ENCODE peak calls at places on chromosomes 13 and 19, in eight cellular contexts. H is HCT116, U is A549, O is stomach, A is Calu3, I is HFF-Myc, R is astrocyte, L is heart left ventricle. J is an unnamed sample.

GRCh38 chr13:48476215-48476614 is 56.7 kb downstream of the RCBTB2 start:
- DNase-seq in H (no peak), U (no peak), O (no peak), A (no peak), I (no peak), R (no peak), L (no peak), J (no peak)

GRCh38 chr13:96984061-96984508 is 10.2 kb downstream of the OXGR1 start:
- DNase-seq in H (no peak), U (no peak), O (peak), A (peak), I (no peak), R (no peak), L (peak), J (no peak)

GRCh38 chr13:24178847-24179845 is 18.6 kb downstream of the SPATA13 start:
- DNase-seq in H (no peak), U (no peak), O (no peak), A (no peak), I (no peak), R (peak), L (no peak), J (no peak)

GRCh38 chr13:104006625-104007061 is 940.4 kb upstream of the SLC10A2 start:
- DNase-seq in H (no peak), U (no peak), O (no peak), A (no peak), I (no peak), R (peak), L (no peak), J (no peak)

GRCh38 chr19:53504903-53505302 is 33.0 kb upstream of the ZNF331 start:
- DNase-seq in H (no peak), U (no peak), O (no peak), A (no peak), I (no peak), R (no peak), L (no peak), J (no peak)

GRCh38 chr19:1252221-1252817 is 3.9 kb downstream of the MIDN start:
- DNase-seq in H (no peak), U (peak), O (peak), A (peak), I (no peak), R (peak), L (peak), J (peak)

GRCh38 chr13:104014803-104015645 is 948.8 kb upstream of the SLC10A2 start:
- DNase-seq in H (no peak), U (no peak), O (no peak), A (no peak), I (no peak), R (peak), L (no peak), J (no peak)

GRCh38 chr13:27619711-27620376 is 485 bp downstream of the LNX2 start:
- DNase-seq in H (no peak), U (peak), O (no peak), A (peak), I (no peak), R (peak), L (peak), J (peak)

GRCh38 chr19:49614096-49614857 is 23.3 kb downstream of the PRR12 start:
- DNase-seq in H (no peak), U (peak), O (no peak), A (no peak), I (peak), R (peak), L (no peak), J (no peak)

GRCh38 chr13:21557995-21558394 is 46.0 kb downstream of the MICU2 start:
- DNase-seq in H (peak), U (peak), O (no peak), A (peak), I (no peak), R (no peak), L (no peak), J (no peak)
- TF ChIP-seq CTCF in H (peak), U (peak), O (peak), A (no peak), I (peak), R (peak), L (peak), J (peak)

GRCh38 chr13:59477011-59477410 is 686.7 kb downstream of the DIAPH3 start:
- DNase-seq in H (peak), U (peak), O (no peak), A (no peak), I (no peak), R (no peak), L (no peak), J (no peak)
- TF ChIP-seq CTCF in H (peak), U (no peak), O (no peak), A (no peak), I (peak), R (no peak), L (peak), J (no peak)

GRCh38 chr13:99351772-99352171 is 44.6 kb upstream of the GPR183 start:
- DNase-seq in H (no peak), U (no peak), O (no peak), A (no peak), I (no peak), R (no peak), L (no peak), J (no peak)

GRCh38 chr13:99354371-99354951 is 47.3 kb upstream of the GPR183 start:
- DNase-seq in H (no peak), U (no peak), O (no peak), A (no peak), I (no peak), R (no peak), L (no peak), J (peak)

GRCh38 chr13:99353836-99354235 is 46.6 kb upstream of the GPR183 start:
- DNase-seq in H (no peak), U (no peak), O (no peak), A (no peak), I (no peak), R (peak), L (no peak), J (no peak)

GRCh38 chr13:99350191-99350590 is 43.0 kb upstream of the GPR183 start:
- DNase-seq in H (no peak), U (no peak), O (no peak), A (no peak), I (no peak), R (no peak), L (no peak), J (no peak)

DNA sequence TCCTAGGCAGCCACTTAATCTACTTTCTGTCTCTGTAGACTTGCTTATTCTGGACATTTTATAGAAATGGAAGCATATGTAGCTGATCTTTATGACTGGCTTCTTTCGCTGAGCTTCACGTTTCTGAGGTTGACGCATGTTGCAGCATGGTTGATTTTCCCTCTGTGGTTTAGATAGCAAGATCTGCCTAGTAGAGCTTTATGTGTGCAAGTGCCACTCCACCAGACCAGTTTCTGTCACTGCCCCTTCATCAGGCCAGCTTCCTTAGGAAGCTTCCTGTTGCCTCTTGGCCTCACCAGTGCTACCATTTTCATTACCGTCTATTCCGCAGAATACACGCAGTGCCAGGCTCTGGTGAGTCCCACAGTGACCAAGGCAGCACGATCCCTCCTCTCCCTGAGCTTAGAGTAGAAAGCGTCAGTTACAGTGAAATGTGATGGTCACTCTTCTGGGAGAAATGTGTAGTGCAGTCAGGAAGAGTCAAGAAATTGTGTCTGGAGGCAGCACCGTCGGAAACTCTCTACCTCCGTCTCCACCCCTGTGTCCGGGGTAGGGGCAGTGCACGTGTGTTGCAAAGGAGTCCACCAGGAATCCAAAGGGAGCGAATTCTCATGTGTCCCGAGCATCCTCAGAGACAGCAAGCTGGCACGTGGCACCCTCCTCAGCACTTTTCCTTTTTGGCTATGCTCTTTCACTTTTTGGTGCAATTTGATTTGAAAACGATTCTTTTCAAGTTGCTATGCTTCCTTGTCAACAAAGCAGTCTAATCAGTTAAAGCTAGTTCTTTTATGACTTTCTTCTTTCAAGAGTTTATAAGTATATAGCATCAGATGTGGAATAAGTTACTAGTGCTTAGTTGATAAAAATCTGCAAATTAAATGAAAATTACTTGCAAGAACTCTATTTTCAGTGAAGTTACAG is 45.4 kb upstream of the GPR183 start:
- DNase-seq in H (no peak), U (no peak), O (no peak), A (no peak), I (no peak), R (no peak), L (no peak), J (no peak)
- TF ChIP-seq CTCF in H (no peak), U (no peak), O (no peak), A (no peak), I (no peak), R (no peak), L (no peak), J (no peak)

DNA sequence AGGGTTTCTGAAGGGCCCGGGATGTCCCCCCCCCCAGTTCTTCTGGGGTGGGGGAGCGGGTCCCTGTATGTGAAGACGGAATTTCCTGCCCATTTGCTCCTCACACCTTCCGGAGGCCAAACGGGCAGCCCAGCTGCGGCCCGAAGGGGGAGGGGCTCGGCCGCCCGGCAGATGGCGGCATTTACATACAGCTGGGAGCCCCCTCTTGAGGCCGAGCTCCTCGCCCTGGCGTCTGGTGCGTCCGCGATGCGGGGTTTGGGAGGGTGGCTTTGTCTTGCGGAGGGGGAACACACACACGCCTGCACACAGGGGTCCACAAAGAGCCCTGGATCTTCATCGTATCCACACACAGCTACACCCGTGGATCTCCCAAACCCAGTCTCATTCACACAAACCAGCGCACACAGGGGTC is 891 bp upstream of the DLL3 start:
- DNase-seq in H (no peak), U (peak), O (no peak), A (peak), I (no peak), R (peak), L (no peak), J (no peak)
- TF ChIP-seq CTCF in H (no peak), U (peak), O (no peak), A (peak), I (peak), R (peak), L (peak), J (no peak)

GRCh38 chr13:112777637-112778406 is 88.0 kb downstream of the ATP11A start:
- DNase-seq in H (no peak), U (no peak), O (peak), A (no peak), I (no peak), R (no peak), L (no peak), J (no peak)
- TF ChIP-seq CTCF in H (no peak), U (no peak), O (no peak), A (no peak), I (no peak), R (no peak), L (no peak), J (no peak)

DNA sequence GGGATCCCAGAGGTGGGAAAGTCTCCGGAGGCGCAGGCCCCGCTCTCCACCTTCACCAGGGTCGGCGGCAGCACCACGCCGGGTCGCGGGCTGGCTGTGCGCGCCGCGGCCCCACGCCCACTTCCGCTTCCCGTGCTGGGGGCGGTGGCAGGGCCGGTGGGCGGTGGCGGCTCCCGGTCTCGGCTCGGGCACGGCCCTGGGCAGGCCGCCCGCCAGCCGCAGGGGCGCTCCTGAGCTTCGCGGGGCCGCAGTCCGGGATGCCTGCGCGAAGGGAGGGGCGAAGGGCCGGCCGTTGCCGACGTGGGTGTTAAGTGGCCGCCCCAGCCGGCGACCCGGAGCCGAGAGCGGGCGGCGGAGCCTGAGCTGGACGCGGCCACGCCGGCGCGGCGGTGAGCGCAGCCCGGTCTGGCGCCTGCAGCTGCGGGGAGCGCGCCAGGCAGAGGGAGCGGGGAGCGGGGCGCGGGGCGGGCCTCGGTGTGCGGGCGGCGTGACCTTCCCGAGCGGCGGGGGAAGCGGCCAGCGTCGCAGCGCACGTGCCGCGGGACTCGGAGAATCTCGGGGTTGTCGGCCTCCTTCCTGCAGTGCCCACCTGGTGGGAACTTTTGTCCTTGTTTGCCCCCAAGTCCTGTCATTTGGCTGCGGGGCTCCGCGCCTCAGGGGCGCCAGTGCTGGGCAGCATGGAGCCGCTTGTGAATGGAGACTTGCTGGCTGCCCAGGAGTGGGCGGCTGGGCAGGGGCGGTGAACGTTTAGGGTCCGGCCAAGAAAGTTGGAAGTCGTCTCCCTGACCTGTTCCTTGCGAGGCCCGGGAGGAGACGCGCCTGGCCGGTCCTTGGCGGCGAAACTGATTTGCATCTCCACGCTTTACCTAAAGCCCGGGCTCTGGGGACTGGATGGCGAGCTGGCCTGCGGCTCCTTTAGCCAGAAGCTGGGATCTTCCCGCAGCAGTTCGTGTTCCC is at the start of gene SLC25A15:
- DNase-seq in H (peak), U (peak), O (peak), A (peak), I (no peak), R (peak), L (peak), J (no peak)
- TF ChIP-seq CTCF in H (peak), U (peak), O (peak), A (peak), I (no peak), R (no peak), L (peak), J (peak)

DNA sequence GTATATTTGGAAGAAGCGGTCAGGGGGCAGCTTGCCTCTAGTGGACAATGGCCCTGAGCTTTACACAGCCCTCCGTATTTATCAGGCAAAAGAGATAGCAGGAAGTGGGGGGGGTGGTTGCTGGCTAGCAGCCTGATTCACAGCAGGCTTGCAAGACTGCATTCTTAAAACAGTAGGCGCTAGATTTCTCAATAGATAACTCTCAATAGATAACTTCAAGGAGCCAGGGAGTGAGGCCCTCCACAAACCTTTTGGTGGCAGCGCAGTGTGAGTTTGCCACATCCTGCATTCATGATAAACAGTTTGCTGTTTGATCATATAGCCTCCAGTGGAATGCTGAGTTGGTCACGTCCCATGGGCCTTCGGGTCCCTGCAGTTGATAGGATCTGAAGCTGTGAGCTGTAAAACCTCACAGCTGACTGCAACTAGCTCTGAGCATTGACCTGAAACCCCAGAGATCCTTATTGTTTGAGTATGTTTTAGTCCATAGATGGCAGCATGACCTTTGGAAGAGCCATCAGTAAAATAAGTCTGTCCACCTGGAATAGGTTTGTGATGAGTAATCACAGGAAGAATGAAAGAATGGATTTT is 12.2 kb downstream of the FPR3 start:
- DNase-seq in H (no peak), U (no peak), O (no peak), A (no peak), I (no peak), R (no peak), L (peak), J (peak)
- TF ChIP-seq CTCF in H (no peak), U (no peak), O (no peak), A (no peak), I (no peak), R (no peak), L (no peak), J (no peak)

DNA sequence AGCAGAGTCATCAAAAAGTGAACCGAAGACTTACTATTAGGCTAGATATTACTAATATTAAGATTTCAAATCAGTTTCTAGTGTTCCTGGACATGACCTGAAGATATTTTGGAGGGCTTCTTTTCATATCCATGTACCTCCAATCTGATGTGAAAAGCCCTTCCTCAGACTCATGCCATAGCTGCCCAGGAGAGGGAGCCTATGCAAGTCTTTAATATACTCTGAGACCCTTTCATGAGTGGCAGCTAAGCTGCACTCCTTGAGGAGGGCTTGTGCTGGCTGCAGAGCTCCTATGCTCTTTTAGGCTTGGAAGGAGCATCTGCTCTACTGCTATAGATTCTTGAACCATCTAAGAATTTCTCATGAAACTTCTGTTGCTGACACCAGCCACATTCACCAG is 715.3 kb downstream of the OLFM4 start:
- DNase-seq in H (no peak), U (peak), O (no peak), A (no peak), I (no peak), R (no peak), L (no peak), J (no peak)
- TF ChIP-seq CTCF in H (no peak), U (no peak), O (no peak), A (no peak), I (no peak), R (no peak), L (no peak), J (no peak)